ENCODE peak calls at places on chromosomes 3 and 15, in ten cellular contexts. J is fibroblast of villous mesenchyme; X is tibial artery; N is activated T-cell treated with anti-CD3 and anti-CD28 coated beads, Interleukin-2, amount 50 U/mL, for 72 hours; G is ovary; P is AG08396; I is omental fat pad; U is PC-3; K is stimulated activated naive B cell treated with anti-CD40 and anti-IgM and Interleukin-4, amounts not matched to agents 10 μg/mL and 1 μg/mL and 100 μg/mL, for 72 hours; H is WERI-Rb-1. Z is an unnamed sample.
A peak's percentile ranks its signal among the peaks of the same experiment; 100 is the strongest.

GRCh38 chr3:100216713-100217112 is 44.1 kb upstream of the TBC1D23 start:
- DNase-seq in J (no peak), X (no peak), N (no peak), G (no peak), P (no peak), I (no peak), U (peak; percentile 22), K (no peak), H (no peak), Z (no peak)

GRCh38 chr3:71621802-71622537 is 38.4 kb upstream of the FOXP1 start:
- DNase-seq in J (no peak), X (no peak), N (no peak), G (no peak), P (no peak), I (no peak), U (peak; percentile 52), K (no peak), H (no peak), Z (no peak)

GRCh38 chr15:64387562-64388168 is at the start of gene TRIP4:
- DNase-seq in J (peak; percentile 98), X (peak; percentile 97), N (peak; percentile 96), G (peak; percentile 90), P (peak; percentile 93), I (peak; percentile 77), U (peak; percentile 90), K (peak; percentile 96), H (peak; percentile 96), Z (peak; percentile 96)

GRCh38 chr15:67824900-67825879 is at the start of gene SKOR1:
- DNase-seq in J (peak; percentile 39), X (peak; percentile 54), N (peak; percentile 26), G (no peak), P (peak; percentile 78), I (no peak), U (no peak), K (no peak), H (no peak), Z (no peak)

GRCh38 chr3:39112113-39112512 is 4.6 kb downstream of the TTC21A start:
- DNase-seq in J (no peak), X (no peak), N (no peak), G (no peak), P (no peak), I (no peak), U (no peak), K (no peak), H (no peak), Z (no peak)

GRCh38 chr3:194945508-194945907 is 259.8 kb downstream of the FAM43A start:
- DNase-seq in J (no peak), X (no peak), N (no peak), G (no peak), P (no peak), I (no peak), U (no peak), K (no peak), H (no peak), Z (no peak)

GRCh38 chr3:129686941-129687340 is 80.5 kb upstream of the PLXND1 start:
- DNase-seq in J (no peak), X (no peak), N (no peak), G (no peak), P (no peak), I (no peak), U (peak; percentile 35), K (no peak), H (no peak), Z (no peak)

GRCh38 chr3:41265823-41266273 is 66.5 kb downstream of the CTNNB1 start:
- DNase-seq in J (peak; percentile 44), X (no peak), N (no peak), G (no peak), P (no peak), I (no peak), U (peak; percentile 59), K (no peak), H (no peak), Z (no peak)

GRCh38 chr3:141129049-141130038 is 78.2 kb downstream of the SPSB4 start:
- DNase-seq in J (no peak), X (peak; percentile 34), N (no peak), G (no peak), P (no peak), I (no peak), U (no peak), K (no peak), H (no peak), Z (no peak)

GRCh38 chr3:18559323-18559972 is 134.3 kb upstream of the SATB1 start:
- DNase-seq in J (peak; percentile 2), X (no peak), N (peak; percentile 58), G (no peak), P (peak; percentile 21), I (no peak), U (peak; percentile 82), K (peak; percentile 15), H (peak; percentile 40), Z (no peak)

GRCh38 chr3:132803889-132804288 is 81.7 kb upstream of the NPHP3 start:
- DNase-seq in J (no peak), X (no peak), N (no peak), G (no peak), P (no peak), I (no peak), U (no peak), K (no peak), H (peak; percentile 10), Z (no peak)

GRCh38 chr15:77508541-77509505 is 88.1 kb downstream of the HMG20A start:
- DNase-seq in J (no peak), X (peak; percentile 81), N (no peak), G (no peak), P (no peak), I (no peak), U (no peak), K (no peak), H (no peak), Z (no peak)